ENCODE peak calls at places on chromosome 3, in eight cellular contexts. E, X, M, C, T, W, G and P are unnamed samples.
A peak's percentile ranks its signal among the peaks of the same experiment; 100 is the strongest.

GRCh38 chr3:17175187-17175839 is 290.6 kb downstream of the PLCL2 start:
- DNase-seq in X (no peak), M (no peak), C (no peak), G (no peak), E (no peak), W (no peak), T (no peak), P (no peak)

GRCh38 chr3:43971486-43971885 is 270.2 kb upstream of the TOPAZ1 start:
- DNase-seq in E (no peak), X (no peak), W (no peak), M (no peak), C (no peak), G (no peak), T (no peak), P (no peak)

GRCh38 chr3:136898954-136899353 is 36.9 kb downstream of the NCK1 start:
- DNase-seq in E (no peak), W (no peak), X (no peak), G (no peak), T (no peak), M (no peak), C (no peak), P (no peak)

GRCh38 chr3:64300790-64301423 is 75.6 kb upstream of the PRICKLE2 start:
- DNase-seq in E (no peak), T (no peak), X (no peak), W (no peak), C (no peak), M (no peak), G (no peak), P (no peak)

GRCh38 chr3:9398715-9399708 is 1.6 kb downstream of the SETD5 start:
- DNase-seq in T (no peak), X (peak; percentile 42), C (no peak), M (peak; percentile 15), W (no peak), E (no peak), G (peak; percentile 54), P (peak; percentile 63)

GRCh38 chr3:58539636-58540035 is 2.6 kb upstream of the ACOX2 start:
- DNase-seq in M (no peak), X (no peak), E (peak; percentile 5), T (no peak), W (no peak), G (no peak), C (no peak), P (no peak)

GRCh38 chr3:151016421-151016820 is 43.9 kb upstream of the CLRN1 start:
- DNase-seq in G (no peak), T (no peak), M (no peak), C (no peak), W (no peak), X (no peak), E (no peak), P (no peak)

GRCh38 chr3:173395073-173395411 is 2.5 kb upstream of the NLGN1 start:
- DNase-seq in T (no peak), C (no peak), W (no peak), M (no peak), G (no peak), E (no peak), X (no peak), P (peak; percentile 21)

GRCh38 chr3:116399701-116400261 is 45.5 kb downstream of the LSAMP start:
- DNase-seq in M (no peak), X (no peak), C (no peak), E (no peak), G (no peak), T (no peak), W (no peak), P (no peak)

GRCh38 chr3:115211810-115212492 is 64.9 kb upstream of the ZBTB20 start:
- DNase-seq in W (no peak), G (no peak), T (no peak), X (no peak), C (no peak), M (no peak), E (no peak), P (no peak)

GRCh38 chr3:112635674-112636073 is 5.3 kb downstream of the CCDC80 start:
- DNase-seq in W (no peak), E (no peak), G (no peak), M (no peak), X (no peak), T (no peak), C (no peak), P (peak; percentile 63)

GRCh38 chr3:188439080-188439479 is 285.1 kb downstream of the LPP start:
- DNase-seq in M (no peak), W (no peak), X (no peak), T (no peak), C (no peak), E (no peak), G (no peak), P (peak; percentile 88)

GRCh38 chr3:128294999-128295468 is 141.8 kb downstream of the EEFSEC start:
- DNase-seq in T (no peak), E (no peak), M (no peak), W (no peak), X (no peak), C (no peak), G (no peak), P (no peak)

GRCh38 chr3:170100937-170101336 is 63.1 kb downstream of the GPR160 start:
- DNase-seq in M (no peak), G (no peak), T (no peak), X (no peak), C (no peak), W (no peak), E (no peak), P (no peak)

GRCh38 chr3:71512000-71512399 is 71.5 kb downstream of the FOXP1 start:
- DNase-seq in M (no peak), X (no peak), G (no peak), W (no peak), C (no peak), E (no peak), T (peak; percentile 31), P (peak; percentile 40)

GRCh38 chr3:193947636-193948035 is 188.3 kb upstream of the HES1 start:
- DNase-seq in E (no peak), T (no peak), C (no peak), W (no peak), M (no peak), G (no peak), X (no peak), P (no peak)

GRCh38 chr3:66220066-66220465 is 735 bp upstream of the SLC25A26 start:
- DNase-seq in M (no peak), T (no peak), E (no peak), X (no peak), C (no peak), W (no peak), G (no peak), P (no peak)

GRCh38 chr3:125052671-125053303 is 3.0 kb downstream of the HEG1 start:
- DNase-seq in G (peak; percentile 6), E (no peak), C (no peak), W (no peak), T (no peak), X (no peak), M (no peak), P (peak; percentile 40)

GRCh38 chr3:42853739-42854302 is 21.9 kb downstream of the CYP8B1 start:
- DNase-seq in T (no peak), X (no peak), E (no peak), M (no peak), C (no peak), G (peak; percentile 56), W (no peak), P (no peak)

GRCh38 chr3:43559961-43560360 is 61.9 kb downstream of the ANO10 start:
- DNase-seq in G (peak; percentile 7), M (no peak), C (no peak), X (no peak), T (no peak), E (no peak), W (no peak), P (no peak)

GRCh38 chr3:167814441-167814951 is 79.0 kb downstream of the SERPINI1 start:
- DNase-seq in M (no peak), W (peak; percentile 52), G (peak; percentile 84), E (no peak), C (no peak), X (no peak), T (no peak), P (no peak)

GRCh38 chr3:65597225-65597951 is 441.3 kb downstream of the MAGI1 start:
- DNase-seq in T (no peak), G (peak; percentile 36), X (no peak), W (peak; percentile 51), E (no peak), C (no peak), M (no peak), P (no peak)

GRCh38 chr3:71636482-71636881 is 53.0 kb upstream of the FOXP1 start:
- DNase-seq in C (no peak), G (no peak), X (no peak), T (no peak), W (no peak), E (no peak), M (no peak), P (no peak)